ENCODE peak calls at places on chromosomes 12 and 14, in eight cellular contexts. P, Q, W, B, F, K, L and V are unnamed samples.

GRCh38 chr12:2284857-2285256 is 232.1 kb downstream of the CACNA1C start:
- DNase-seq in K (no peak), B (peak; percentile 60), F (no peak), P (peak; percentile 86), Q (no peak), W (peak; percentile 48), L (peak; percentile 87), V (peak; percentile 63)

GRCh38 chr12:130041983-130042812 is 120.1 kb upstream of the FZD10 start:
- DNase-seq in K (no peak), P (no peak), B (peak; percentile 59), L (peak; percentile 82), Q (no peak), W (peak; percentile 15), F (peak; percentile 83), V (peak; percentile 48)

GRCh38 chr14:86038401-86038985 is 508.5 kb downstream of the FLRT2 start:
- DNase-seq in B (no peak), F (no peak), K (peak; percentile 9), Q (no peak), L (peak; percentile 55), W (peak; percentile 62), P (no peak), V (peak; percentile 49)

GRCh38 chr14:22972313-22972930 is 9.9 kb downstream of the AJUBA start:
- DNase-seq in Q (no peak), W (no peak), K (no peak), B (no peak), L (no peak), P (no peak), F (no peak), V (no peak)

GRCh38 chr12:49907352-49907751 is 3.7 kb upstream of the FAIM2 start:
- DNase-seq in B (no peak), F (no peak), Q (no peak), L (no peak), K (no peak), W (no peak), P (no peak), V (no peak)

GRCh38 chr12:12319501-12320322 is 30.3 kb downstream of the MANSC1 start:
- DNase-seq in L (no peak), P (no peak), B (no peak), W (no peak), K (no peak), F (no peak), Q (no peak), V (no peak)

GRCh38 chr14:60756847-60757246 is 22.3 kb downstream of the MNAT1 start:
- DNase-seq in F (no peak), K (no peak), W (no peak), L (no peak), B (no peak), P (no peak), Q (no peak), V (no peak)

GRCh38 chr14:91796622-91797347 is 64.9 kb upstream of the CATSPERB start:
- DNase-seq in Q (no peak), F (no peak), K (no peak), L (no peak), P (no peak), W (no peak), B (no peak), V (no peak)

GRCh38 chr12:97134495-97134894 is 227.4 kb downstream of the NEDD1 start:
- DNase-seq in K (no peak), P (no peak), Q (no peak), F (no peak), L (no peak), B (no peak), W (no peak), V (no peak)

GRCh38 chr12:97132270-97132669 is 225.2 kb downstream of the NEDD1 start:
- DNase-seq in L (no peak), B (no peak), Q (no peak), F (no peak), K (no peak), P (no peak), W (no peak), V (no peak)

GRCh38 chr12:97127061-97127460 is 220.0 kb downstream of the NEDD1 start:
- DNase-seq in L (peak; percentile 85), Q (no peak), W (no peak), F (no peak), K (no peak), B (no peak), P (no peak), V (no peak)

DNA sequence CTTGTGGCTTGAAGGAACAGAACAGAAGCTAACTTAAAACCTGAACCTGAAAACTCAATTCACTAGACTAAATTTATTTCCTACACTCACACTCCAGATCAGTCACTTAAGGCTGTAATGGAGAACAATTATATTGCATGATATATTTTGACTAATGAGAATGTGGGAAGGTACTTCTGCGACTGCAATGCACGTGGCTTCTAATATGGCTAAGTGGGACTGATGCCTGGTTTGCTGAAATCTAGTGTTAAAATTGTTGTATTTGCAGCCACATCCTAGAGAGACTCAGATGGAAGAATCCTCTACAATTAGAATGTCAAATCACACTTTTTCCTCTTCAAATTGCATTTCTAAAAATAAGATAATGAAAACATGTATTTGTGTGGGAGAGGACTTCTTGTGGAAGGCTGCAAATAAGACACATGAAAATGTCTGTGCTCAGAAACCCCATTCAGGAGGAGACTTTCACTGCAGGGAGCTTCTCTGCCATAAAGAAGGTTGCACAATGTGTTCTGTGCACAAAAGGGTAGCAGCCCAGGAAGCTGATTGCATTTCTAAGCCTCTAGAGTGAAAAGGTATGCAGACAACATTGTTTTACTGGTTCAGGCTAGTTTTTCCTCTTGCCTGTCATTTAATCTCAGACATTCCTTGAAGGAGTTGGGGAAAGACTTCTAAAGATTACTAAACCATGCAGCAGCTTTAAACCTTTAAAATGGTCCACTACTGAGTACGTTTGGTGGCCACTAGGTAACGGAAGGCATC is 224.3 kb downstream of the NEDD1 start:
- DNase-seq in L (peak; percentile 92), K (no peak), P (no peak), B (peak; percentile 4), Q (no peak), F (no peak), W (no peak), V (no peak)
- H3K4me1 ChIP-seq in L (peaks cover 68% of the 10 kb centered on the region), K (no peaks in the 10 kb centered on the region), P (no peaks in the 10 kb centered on the region), B (no peaks in the 10 kb centered on the region), Q (no peaks in the 10 kb centered on the region), F (no peaks in the 10 kb centered on the region), W (no peaks in the 10 kb centered on the region), V (no peaks in the 10 kb centered on the region)

GRCh38 chr12:116528498-116528897 is 30.7 kb upstream of the MAP1LC3B2 start:
- DNase-seq in W (no peak), Q (no peak), P (no peak), F (no peak), B (no peak), L (no peak), K (no peak), V (no peak)

GRCh38 chr12:116525418-116526001 is 33.7 kb upstream of the MAP1LC3B2 start:
- DNase-seq in K (no peak), W (no peak), B (peak; percentile 84), Q (no peak), L (no peak), P (peak; percentile 48), F (peak; percentile 88), V (peak; percentile 58)

GRCh38 chr12:116524311-116524710 is 34.9 kb upstream of the MAP1LC3B2 start:
- DNase-seq in Q (no peak), P (no peak), W (no peak), K (no peak), B (no peak), L (no peak), F (no peak), V (no peak)

GRCh38 chr12:116528067-116528466 is 31.1 kb upstream of the MAP1LC3B2 start:
- DNase-seq in Q (no peak), L (no peak), K (no peak), W (no peak), B (no peak), P (no peak), F (no peak), V (no peak)

DNA sequence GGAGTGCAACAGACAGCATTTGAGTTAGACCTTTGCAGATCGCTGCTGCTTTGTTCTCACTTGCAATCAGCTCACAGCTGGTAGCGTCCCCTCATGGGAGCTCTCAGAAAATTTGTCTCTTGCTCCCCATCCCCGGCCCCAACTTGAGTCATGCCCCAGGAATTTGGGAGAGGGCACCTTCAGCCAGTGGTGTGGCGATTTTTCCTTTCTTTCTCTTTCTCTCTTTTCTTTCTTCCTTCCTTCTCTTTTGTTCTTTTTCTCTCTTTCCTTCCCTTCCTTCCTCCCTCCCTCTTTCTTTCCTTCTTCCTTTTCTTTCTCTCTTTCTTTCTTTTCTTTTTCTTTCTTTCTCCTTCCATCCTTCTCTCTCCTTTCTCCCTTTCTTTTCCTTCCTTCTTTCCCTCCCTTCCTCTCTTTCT is 34.2 kb upstream of the MAP1LC3B2 start:
- DNase-seq in K (no peak), Q (no peak), L (peak; percentile 60), B (no peak), P (no peak), W (no peak), F (no peak), V (no peak)
- H3K4me1 ChIP-seq in K (no peaks in the 10 kb centered on the region), Q (peaks cover 44% of the 10 kb centered on the region), L (peaks cover 24% of the 10 kb centered on the region), B (peaks cover 9% of the 10 kb centered on the region), P (peaks cover 13% of the 10 kb centered on the region), W (peaks cover 5% of the 10 kb centered on the region), F (peaks cover 56% of the 10 kb centered on the region), V (no peaks in the 10 kb centered on the region)

DNA sequence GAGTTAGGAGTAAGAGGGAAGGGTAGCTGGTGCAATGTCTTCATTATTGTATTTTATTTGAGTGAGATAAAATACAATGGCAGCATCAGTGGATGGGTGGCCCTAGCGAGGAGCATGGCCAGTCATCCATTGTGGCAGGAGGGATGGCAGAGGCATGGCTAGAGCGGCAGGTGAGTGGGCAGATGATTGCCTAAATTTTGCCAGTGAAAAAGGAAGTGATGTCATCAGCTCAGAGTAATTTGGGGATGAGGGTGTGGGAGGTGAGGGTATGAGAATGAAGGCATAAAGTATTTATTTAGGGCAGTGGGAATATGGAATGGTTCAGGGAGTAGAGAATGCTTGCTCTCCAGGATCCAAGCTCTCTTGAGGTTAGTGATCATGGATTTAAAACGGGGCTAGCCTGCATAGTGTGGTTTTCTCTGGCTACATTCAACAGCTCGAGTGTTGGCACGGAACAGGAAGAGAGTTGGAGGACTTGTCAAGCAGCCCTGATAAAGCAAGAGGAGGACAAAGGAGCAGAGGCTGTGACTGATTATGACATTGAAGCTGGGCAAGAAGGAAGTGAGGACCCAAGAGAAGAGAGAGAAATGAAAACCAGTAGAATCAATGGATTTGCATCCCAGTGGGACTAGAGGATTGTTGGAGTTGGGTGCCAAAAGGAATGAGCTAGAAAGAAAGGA is 18.7 kb upstream of the SERPINA6 start:
- DNase-seq in K (no peak), W (no peak), P (no peak), B (no peak), L (no peak), F (no peak), Q (no peak), V (no peak)
- H3K4me1 ChIP-seq in K (peaks cover 3% of the 10 kb centered on the region), W (no peaks in the 10 kb centered on the region), P (peaks cover 14% of the 10 kb centered on the region), B (no peaks in the 10 kb centered on the region), L (no peaks in the 10 kb centered on the region), F (peaks cover 41% of the 10 kb centered on the region), Q (peaks cover 16% of the 10 kb centered on the region), V (no peaks in the 10 kb centered on the region)

GRCh38 chr12:107329569-107330324 is 236.4 kb upstream of the CRY1 start:
- DNase-seq in L (no peak), K (no peak), P (no peak), F (no peak), W (no peak), Q (no peak), B (no peak), V (no peak)

GRCh38 chr12:107327783-107328182 is 234.4 kb upstream of the CRY1 start:
- DNase-seq in K (no peak), F (no peak), Q (no peak), B (no peak), W (no peak), L (no peak), P (no peak), V (no peak)

GRCh38 chr12:107326237-107326636 is 232.9 kb upstream of the CRY1 start:
- DNase-seq in Q (no peak), F (no peak), K (no peak), B (no peak), P (no peak), L (no peak), W (no peak), V (no peak)

GRCh38 chr12:107330901-107331431 is 237.6 kb upstream of the CRY1 start:
- DNase-seq in F (no peak), Q (no peak), L (peak; percentile 55), W (peak; percentile 36), K (no peak), B (no peak), P (no peak), V (no peak)

GRCh38 chr12:107328442-107329133 is 235.2 kb upstream of the CRY1 start:
- DNase-seq in B (no peak), L (peak; percentile 13), P (no peak), F (no peak), Q (no peak), W (no peak), K (no peak), V (no peak)
- H3K4me1 ChIP-seq in B (no peaks in the 10 kb centered on the region), L (peaks cover 18% of the 10 kb centered on the region), P (no peaks in the 10 kb centered on the region), F (no peaks in the 10 kb centered on the region), Q (no peaks in the 10 kb centered on the region), W (peaks cover 7% of the 10 kb centered on the region), K (peaks cover 31% of the 10 kb centered on the region), V (no peaks in the 10 kb centered on the region)